ENCODE peak calls at places on chromosomes 13 and 19, in six cellular contexts. A, G, F, O, Z and L are unnamed samples.

GRCh38 chr13:84553252-84553651 is 671.0 kb upstream of the SLITRK1 start:
- DNase-seq in A (no peak), G (no peak), F (peak; percentile 38), O (no peak), Z (no peak), L (no peak)

GRCh38 chr13:109725297-109725696 is 61.1 kb downstream of the IRS2 start:
- DNase-seq in A (no peak), G (no peak), F (no peak), O (no peak), Z (no peak), L (no peak)

GRCh38 chr19:15161028-15161984 is 39.5 kb downstream of the NOTCH3 start:
- DNase-seq in A (no peak), G (no peak), F (peak; percentile 35), O (peak; percentile 66), Z (peak; percentile 76), L (peak; percentile 84)

GRCh38 chr13:41465215-41465907 is 8.0 kb downstream of the RGCC start:
- DNase-seq in A (no peak), G (peak; percentile 82), F (peak; percentile 46), O (peak; percentile 21), Z (peak; percentile 81), L (peak; percentile 84)

GRCh38 chr13:41500501-41500900 is 43.2 kb downstream of the RGCC start:
- DNase-seq in A (no peak), G (no peak), F (no peak), O (peak; percentile 45), Z (no peak), L (no peak)

GRCh38 chr13:29674532-29674931 is 79.0 kb upstream of the SLC7A1 start:
- DNase-seq in A (no peak), G (no peak), F (no peak), O (no peak), Z (no peak), L (no peak)

GRCh38 chr19:13054605-13055212 is 47.9 kb downstream of the LYL1 start:
- DNase-seq in A (no peak), G (no peak), F (peak; percentile 86), O (no peak), Z (no peak), L (no peak)

GRCh38 chr19:58398545-58398944 is 3.1 kb downstream of the RNF225 start:
- DNase-seq in A (no peak), G (no peak), F (no peak), O (no peak), Z (no peak), L (no peak)

GRCh38 chr13:73403362-73404150 is 344.8 kb downstream of the KLF5 start:
- DNase-seq in A (no peak), G (no peak), F (no peak), O (no peak), Z (no peak), L (no peak)

GRCh38 chr13:98528663-98529064 is 48.2 kb downstream of the STK24 start:
- DNase-seq in A (no peak), G (no peak), F (no peak), O (no peak), Z (no peak), L (no peak)

GRCh38 chr19:5718032-5718578 is 1.8 kb downstream of the LONP1 start:
- DNase-seq in A (no peak), G (no peak), F (no peak), O (peak; percentile 35), Z (no peak), L (no peak)

GRCh38 chr19:39873385-39873784 is 27.2 kb upstream of the FBL start:
- DNase-seq in A (no peak), G (no peak), F (no peak), O (no peak), Z (no peak), L (no peak)

GRCh38 chr13:48909088-48909389 is 66.7 kb upstream of the FNDC3A start:
- DNase-seq in A (no peak), G (no peak), F (no peak), O (no peak), Z (no peak), L (no peak)

GRCh38 chr13:73772449-73773186 is 361.6 kb downstream of the KLF12 start:
- DNase-seq in A (no peak), G (no peak), F (no peak), O (no peak), Z (no peak), L (no peak)

GRCh38 chr13:97445504-97446187 is 11.7 kb downstream of the RAP2A start:
- DNase-seq in A (no peak), G (no peak), F (no peak), O (no peak), Z (no peak), L (no peak)

GRCh38 chr19:33295621-33296472 is 6.5 kb downstream of the CEBPA start:
- DNase-seq in A (no peak), G (no peak), F (no peak), O (no peak), Z (no peak), L (no peak)

GRCh38 chr13:27131202-27131623 is 40.4 kb downstream of the USP12 start:
- DNase-seq in A (no peak), G (peak; percentile 68), F (no peak), O (peak; percentile 90), Z (peak; percentile 73), L (peak; percentile 62)

GRCh38 chr13:51717786-51718398 is 86.1 kb downstream of the DHRS12 start:
- DNase-seq in A (no peak), G (no peak), F (no peak), O (no peak), Z (no peak), L (no peak)

GRCh38 chr19:55304279-55304978 is 20.6 kb downstream of the BRSK1 start:
- DNase-seq in A (no peak), G (no peak), F (peak; percentile 85), O (peak; percentile 68), Z (peak; percentile 61), L (peak; percentile 78)

GRCh38 chr13:41178040-41178439 is 16.3 kb downstream of the KBTBD7 start:
- DNase-seq in A (no peak), G (no peak), F (no peak), O (no peak), Z (no peak), L (no peak)

GRCh38 chr19:41264581-41265375 is 606 bp downstream of the HNRNPUL1 start:
- DNase-seq in A (no peak), G (peak; percentile 60), F (peak; percentile 75), O (peak; percentile 60), Z (peak; percentile 56), L (peak; percentile 44)

GRCh38 chr19:17775245-17775927 is 19.6 kb upstream of the B3GNT3 start:
- DNase-seq in A (peak; percentile 43), G (no peak), F (peak; percentile 56), O (peak; percentile 76), Z (no peak), L (no peak)

GRCh38 chr13:51846756-51847155 is 1.8 kb upstream of the TMEM272 start:
- DNase-seq in A (no peak), G (no peak), F (no peak), O (no peak), Z (no peak), L (no peak)

GRCh38 chr19:42291437-42291815 is 10.5 kb upstream of the PRR19 start:
- DNase-seq in A (no peak), G (no peak), F (no peak), O (no peak), Z (no peak), L (no peak)

GRCh38 chr19:18607222-18608101 is 863 bp upstream of the CRLF1 start:
- DNase-seq in A (no peak), G (no peak), F (no peak), O (no peak), Z (peak; percentile 41), L (no peak)

GRCh38 chr19:45863840-45864628 is at the start of gene FOXA3:
- DNase-seq in A (no peak), G (peak; percentile 47), F (no peak), O (no peak), Z (peak; percentile 93), L (peak; percentile 95)

GRCh38 chr19:49344516-49345423 is 9.6 kb downstream of the CD37 start:
- DNase-seq in A (no peak), G (peak; percentile 24), F (no peak), O (no peak), Z (no peak), L (no peak)

GRCh38 chr19:6663236-6664187 is 6.4 kb downstream of the TNFSF14 start:
- DNase-seq in A (no peak), G (no peak), F (no peak), O (peak; percentile 28), Z (no peak), L (no peak)

GRCh38 chr13:85700909-85701308 is 98.3 kb downstream of the SLITRK6 start:
- DNase-seq in A (no peak), G (no peak), F (no peak), O (no peak), Z (no peak), L (no peak)

GRCh38 chr13:44368599-44369368 is 4.8 kb upstream of the SERP2 start:
- DNase-seq in A (no peak), G (no peak), F (no peak), O (no peak), Z (no peak), L (no peak)

GRCh38 chr13:30051531-30052060 is 201.2 kb upstream of the UBL3 start:
- DNase-seq in A (no peak), G (no peak), F (no peak), O (no peak), Z (no peak), L (no peak)

GRCh38 chr19:55082023-55082851 is 6.6 kb downstream of the EPS8L1 start:
- DNase-seq in A (no peak), G (no peak), F (peak; percentile 82), O (no peak), Z (peak; percentile 86), L (peak; percentile 72)

GRCh38 chr13:76792680-76793334 is 93.4 kb downstream of the KCTD12 start:
- DNase-seq in A (no peak), G (peak; percentile 41), F (peak; percentile 60), O (no peak), Z (no peak), L (no peak)
- TF ChIP-seq CTCF in A (no peak), G (no peak), F (no peak), O (no peak), Z (no peak), L (no peak)

GRCh38 chr13:23098508-23098907 is 82.3 kb upstream of the SGCG start:
- DNase-seq in A (no peak), G (no peak), F (no peak), O (no peak), Z (no peak), L (no peak)
- TF ChIP-seq CTCF in A (no peak), G (no peak), F (no peak), O (no peak), Z (no peak), L (no peak)

DNA sequence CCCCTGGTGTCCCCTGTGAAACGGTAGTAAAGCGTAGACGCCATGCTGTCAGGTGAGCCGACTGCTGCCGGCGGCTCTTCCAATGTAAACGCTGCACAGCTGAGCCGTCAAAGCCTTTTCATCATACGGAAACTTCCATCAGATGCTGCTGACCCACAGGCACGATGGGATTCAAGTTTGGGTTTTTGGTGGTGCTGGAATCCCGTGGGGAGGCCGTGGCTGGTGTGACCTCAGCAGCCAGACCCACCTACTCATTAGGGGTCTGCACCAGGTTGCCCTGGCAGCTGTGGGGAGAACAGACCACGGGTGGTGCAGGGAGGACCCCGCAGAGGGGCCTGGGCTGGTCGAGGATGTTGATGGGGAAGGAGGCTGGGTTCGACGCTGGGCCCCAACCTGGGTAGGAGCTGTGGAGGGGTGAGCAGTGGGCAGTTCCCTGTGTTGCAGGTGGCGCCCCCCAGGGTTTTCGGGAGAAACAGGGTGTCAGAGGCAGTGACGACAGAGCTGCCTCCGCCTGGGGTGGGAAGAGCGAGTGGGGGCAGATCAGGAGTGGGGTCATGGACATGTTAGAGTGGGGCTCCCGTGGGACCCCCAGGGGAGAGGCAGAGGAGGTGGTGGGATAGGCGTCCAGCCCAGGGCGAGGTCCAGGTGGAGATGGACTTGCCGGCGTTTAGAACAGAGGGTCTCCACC is 6.6 kb downstream of the GRIN3B start:
- DNase-seq in A (no peak), G (no peak), F (no peak), O (no peak), Z (no peak), L (no peak)
- TF ChIP-seq CTCF in A (no peak), G (no peak), F (no peak), O (no peak), Z (no peak), L (no peak)

GRCh38 chr13:111856571-111856970 is 210.4 kb upstream of the SOX1 start:
- DNase-seq in A (no peak), G (no peak), F (no peak), O (no peak), Z (no peak), L (no peak)
- TF ChIP-seq CTCF in A (no peak), G (no peak), F (no peak), O (no peak), Z (no peak), L (no peak)